ENCODE peak calls at places on chromosomes 3 and 15, in six cellular contexts. A, W, D, E, B and F are unnamed samples.
A peak's percentile ranks its signal among the peaks of the same experiment; 100 is the strongest.

GRCh38 chr3:188208751-188209433 is 54.9 kb downstream of the LPP start:
- DNase-seq in W (no peak), E (no peak), B (no peak), A (no peak), D (no peak), F (no peak)

GRCh38 chr3:129448187-129448895 is 8.3 kb downstream of the IFT122 start:
- DNase-seq in E (no peak), B (no peak), A (no peak), D (no peak), W (no peak), F (no peak)

GRCh38 chr15:41899854-41900442 is 6.1 kb upstream of the SPTBN5 start:
- DNase-seq in W (no peak), B (no peak), D (no peak), E (no peak), A (no peak), F (no peak)

GRCh38 chr3:67601919-67602608 is 52.3 kb downstream of the SUCLG2 start:
- DNase-seq in D (no peak), E (no peak), A (no peak), B (no peak), W (no peak), F (peak; percentile 46)

GRCh38 chr15:66862111-66862815 is 160.2 kb downstream of the SMAD6 start:
- DNase-seq in E (no peak), A (no peak), B (no peak), D (no peak), W (peak; percentile 45), F (no peak)

GRCh38 chr15:101578443-101578894 is 73.7 kb downstream of the TM2D3 start:
- DNase-seq in W (peak; percentile 80), D (peak; percentile 18), B (peak; percentile 69), A (no peak), E (peak; percentile 1), F (peak; percentile 61)

GRCh38 chr3:9207076-9207763 is 42.2 kb downstream of the SRGAP3 start:
- DNase-seq in W (no peak), B (no peak), A (no peak), D (no peak), E (no peak), F (no peak)

GRCh38 chr3:195806211-195806915 is 5.4 kb downstream of the MUC4 start:
- DNase-seq in D (no peak), W (no peak), B (peak; percentile 74), E (peak; percentile 28), A (no peak), F (peak; percentile 50)

GRCh38 chr3:12193485-12194165 is 34.9 kb upstream of the TIMP4 start:
- DNase-seq in A (no peak), E (no peak), B (no peak), W (peak; percentile 92), D (no peak), F (peak; percentile 38)

GRCh38 chr3:60809857-60810256 is 441.4 kb downstream of the FHIT start:
- DNase-seq in D (no peak), W (peak; percentile 1), B (no peak), A (no peak), E (no peak), F (no peak)

GRCh38 chr3:71140477-71140876 is 443.1 kb downstream of the FOXP1 start:
- DNase-seq in W (no peak), A (no peak), B (no peak), E (no peak), D (no peak), F (no peak)

GRCh38 chr3:143172313-143173054 is 52.9 kb downstream of the CHST2 start:
- DNase-seq in W (peak; percentile 9), E (no peak), D (no peak), A (no peak), B (no peak), F (no peak)

GRCh38 chr3:127790580-127791183 is 31.6 kb downstream of the MGLL start:
- DNase-seq in D (no peak), A (no peak), E (no peak), W (no peak), B (no peak), F (no peak)

GRCh38 chr3:149898771-149899170 is 71.9 kb downstream of the PFN2 start:
- DNase-seq in D (no peak), A (no peak), B (no peak), W (no peak), E (no peak), F (no peak)

GRCh38 chr3:119596392-119596791 is 1.3 kb upstream of the PLA1A start:
- DNase-seq in A (no peak), E (no peak), B (no peak), D (no peak), W (peak; percentile 11), F (no peak)

GRCh38 chr3:109729111-109729510 is 391.8 kb upstream of the DPPA4 start:
- DNase-seq in D (no peak), A (no peak), W (no peak), B (no peak), E (no peak), F (no peak)

GRCh38 chr15:70271422-70272088 is 173.8 kb upstream of the TLE3 start:
- DNase-seq in B (peak; percentile 50), D (no peak), W (peak; percentile 94), A (no peak), E (peak; percentile 16), F (no peak)

GRCh38 chr15:50051811-50052419 is 67.1 kb downstream of the ATP8B4 start:
- DNase-seq in E (no peak), A (no peak), B (peak; percentile 62), W (peak; percentile 84), D (peak; percentile 39), F (peak; percentile 76)

GRCh38 chr3:137766069-137766960 is 2.2 kb downstream of the SOX14 start:
- DNase-seq in E (no peak), A (no peak), W (no peak), B (peak; percentile 82), D (peak; percentile 3), F (no peak)

GRCh38 chr3:141485578-141486415 is 1.0 kb upstream of the RASA2 start:
- DNase-seq in E (no peak), B (peak; percentile 19), A (no peak), W (peak; percentile 33), D (no peak), F (peak; percentile 36)